ENCODE peak calls at places on chromosome 16, in ten cellular contexts. D is A549; S is T-helper 17 cell; G is putamen; X is left ventricle myocardium inferior; N is H9; B is cardiac muscle cell; W is stimulated activated CD4-positive, alpha-beta T cell treated with anti-CD3 and anti-CD28 coated beads, Interleukin-12 subunit alpha, Interleukin-12 subunit beta, amount 100 ng/mL, for 48 hours; F is mesenteric fat pad; E is NCI-H460. H is an unnamed sample.

GRCh38 chr16:88883946-88884345 is 17.5 kb upstream of the PABPN1L start:
- DNase-seq in D (no peak), S (no peak), G (no peak), X (no peak), N (no peak), B (no peak), W (no peak), F (no peak), E (no peak), H (no peak)

GRCh38 chr16:46859719-46860152 is 24.4 kb upstream of the GPT2 start:
- DNase-seq in D (peak; percentile 80), S (no peak), G (no peak), X (no peak), N (no peak), B (no peak), W (peak; percentile 53), F (no peak), E (peak; percentile 75), H (no peak)

GRCh38 chr16:75589301-75589700 is 23.1 kb downstream of the GABARAPL2 start:
- DNase-seq in D (no peak), S (no peak), G (no peak), X (peak; percentile 69), N (no peak), B (no peak), W (no peak), F (no peak), E (no peak), H (no peak)

GRCh38 chr16:67936124-67936875 is at the start of gene PSMB10:
- DNase-seq in D (peak; percentile 54), S (no peak), G (no peak), X (peak; percentile 57), N (no peak), B (peak; percentile 55), W (peak; percentile 25), F (no peak), E (no peak), H (peak; percentile 76)

GRCh38 chr16:973366-973765 is 2.6 kb upstream of the LMF1 start:
- DNase-seq in D (no peak), S (no peak), G (no peak), X (no peak), N (no peak), B (no peak), W (no peak), F (no peak), E (no peak), H (no peak)

GRCh38 chr16:6247771-6248170 is 1084.9 kb upstream of the RBFOX1 start:
- DNase-seq in D (no peak), S (no peak), G (no peak), X (no peak), N (no peak), B (no peak), W (no peak), F (no peak), E (no peak), H (no peak)

GRCh38 chr16:22008215-22009142 is 568 bp downstream of the MOSMO start:
- DNase-seq in D (peak; percentile 35), S (no peak), G (no peak), X (no peak), N (no peak), B (peak; percentile 35), W (no peak), F (no peak), E (no peak), H (peak; percentile 66)

GRCh38 chr16:47143677-47144558 is at the start of gene NETO2:
- DNase-seq in D (peak; percentile 61), S (peak; percentile 64), G (peak; percentile 54), X (peak; percentile 48), N (peak; percentile 75), B (peak; percentile 80), W (no peak), F (no peak), E (peak; percentile 43), H (peak; percentile 91)

GRCh38 chr16:84368327-84368996 is at the start of gene ATP2C2:
- DNase-seq in D (no peak), S (no peak), G (no peak), X (no peak), N (peak; percentile 92), B (peak; percentile 40), W (no peak), F (no peak), E (no peak), H (peak; percentile 67)

GRCh38 chr16:85369741-85370528 is 243.2 kb upstream of the GSE1 start:
- DNase-seq in D (peak; percentile 79), S (peak; percentile 35), G (no peak), X (peak; percentile 47), N (peak; percentile 74), B (peak; percentile 51), W (peak; percentile 9), F (no peak), E (peak; percentile 21), H (peak; percentile 63)

GRCh38 chr16:11108466-11108805 is 147.6 kb downstream of the SOCS1 start:
- DNase-seq in D (no peak), S (no peak), G (no peak), X (no peak), N (no peak), B (no peak), W (no peak), F (no peak), E (no peak), H (no peak)

GRCh38 chr16:23255000-23255399 is 47.1 kb upstream of the SCNN1B start:
- DNase-seq in D (no peak), S (no peak), G (no peak), X (no peak), N (no peak), B (no peak), W (no peak), F (no peak), E (no peak), H (no peak)

GRCh38 chr16:65200857-65201256 is 79.0 kb upstream of the CDH11 start:
- DNase-seq in D (no peak), S (no peak), G (no peak), X (no peak), N (no peak), B (no peak), W (no peak), F (no peak), E (no peak), H (no peak)

GRCh38 chr16:27367463-27368357 is 34.3 kb upstream of the IL21R start:
- DNase-seq in D (peak; percentile 87), S (peak; percentile 79), G (peak; percentile 31), X (peak; percentile 83), N (peak; percentile 81), B (peak; percentile 72), W (peak; percentile 89), F (peak; percentile 92), E (peak; percentile 43), H (peak; percentile 78)

GRCh38 chr16:70740919-70741778 is 55.3 kb upstream of the MTSS2 start:
- DNase-seq in D (no peak), S (no peak), G (no peak), X (no peak), N (no peak), B (no peak), W (no peak), F (no peak), E (no peak), H (no peak)

GRCh38 chr16:58418601-58419000 is 26.3 kb downstream of the GINS3 start:
- DNase-seq in D (no peak), S (no peak), G (peak; percentile 40), X (peak; percentile 74), N (no peak), B (no peak), W (no peak), F (no peak), E (no peak), H (no peak)

GRCh38 chr16:51524555-51525373 is 373.7 kb upstream of the SALL1 start:
- DNase-seq in D (peak; percentile 26), S (no peak), G (peak; percentile 35), X (no peak), N (no peak), B (no peak), W (no peak), F (no peak), E (no peak), H (peak; percentile 60)

GRCh38 chr16:9258423-9259051 is 167.1 kb downstream of the HAPSTR1 start:
- DNase-seq in D (peak; percentile 54), S (no peak), G (peak; percentile 51), X (no peak), N (peak; percentile 76), B (peak; percentile 70), W (peak; percentile 1), F (no peak), E (peak; percentile 14), H (peak; percentile 73)

GRCh38 chr16:11208916-11209665 is 46.9 kb downstream of the SOCS1 start:
- DNase-seq in D (no peak), S (no peak), G (no peak), X (no peak), N (no peak), B (no peak), W (no peak), F (no peak), E (no peak), H (peak; percentile 28)

GRCh38 chr16:5903153-5903552 is 805.6 kb upstream of the EEF2KMT start:
- DNase-seq in D (no peak), S (no peak), G (no peak), X (no peak), N (no peak), B (no peak), W (no peak), F (no peak), E (no peak), H (peak; percentile 80)

GRCh38 chr16:85129846-85130706 is 17.8 kb upstream of the CIBAR2 start:
- DNase-seq in D (no peak), S (no peak), G (no peak), X (no peak), N (no peak), B (no peak), W (no peak), F (no peak), E (no peak), H (peak; percentile 73)

GRCh38 chr16:68081796-68082567 is 3.2 kb upstream of the NFATC3 start:
- DNase-seq in D (no peak), S (no peak), G (no peak), X (no peak), N (no peak), B (no peak), W (no peak), F (peak; percentile 73), E (no peak), H (no peak)

GRCh38 chr16:81473561-81473960 is 29.0 kb downstream of the CMIP start:
- DNase-seq in D (no peak), S (no peak), G (no peak), X (peak; percentile 25), N (no peak), B (no peak), W (no peak), F (no peak), E (no peak), H (peak; percentile 68)

GRCh38 chr16:14298374-14299122 is 227.4 kb downstream of the MRTFB start:
- DNase-seq in D (no peak), S (no peak), G (no peak), X (no peak), N (no peak), B (no peak), W (no peak), F (no peak), E (no peak), H (no peak)

GRCh38 chr16:1863681-1864460 is 8.1 kb downstream of the MEIOB start:
- DNase-seq in D (no peak), S (no peak), G (peak; percentile 8), X (no peak), N (no peak), B (peak; percentile 44), W (no peak), F (no peak), E (peak; percentile 28), H (peak; percentile 64)

GRCh38 chr16:57023541-57024249 is 34.3 kb downstream of the NLRC5 start:
- DNase-seq in D (no peak), S (peak; percentile 77), G (no peak), X (no peak), N (no peak), B (no peak), W (peak; percentile 27), F (no peak), E (no peak), H (no peak)

GRCh38 chr16:87173294-87173883 is 143.8 kb downstream of the C16orf95 start:
- DNase-seq in D (no peak), S (no peak), G (no peak), X (no peak), N (no peak), B (no peak), W (no peak), F (no peak), E (no peak), H (no peak)

GRCh38 chr16:49837673-49838360 is 18.1 kb downstream of the ZNF423 start:
- DNase-seq in D (no peak), S (no peak), G (no peak), X (no peak), N (no peak), B (peak; percentile 34), W (no peak), F (no peak), E (no peak), H (peak; percentile 62)